ENCODE peak calls at places on chromosomes 6 and 20, in ten cellular contexts. K is HL-60, L is SK-N-SH, J is GM23338, Z is prostate gland, H is transverse colon, N is HCT116, T is H1, F is stomach, E is breast epithelium. D is an unnamed sample.

GRCh38 chr6:156413156-156413555 is 364.0 kb upstream of the ARID1B start:
- DNase-seq in K (no peak), L (no peak), J (no peak), Z (no peak), H (no peak), N (no peak), T (no peak), F (no peak), E (no peak), D (no peak)

GRCh38 chr6:89369009-89369408 is 16.5 kb upstream of the UBE2J1 start:
- DNase-seq in K (no peak), L (no peak), J (peak; percentile 70), Z (peak; percentile 74), H (peak; percentile 65), N (no peak), T (no peak), F (peak; percentile 76), E (peak; percentile 74), D (peak; percentile 58)

GRCh38 chr6:124967444-124967843 is 5.2 kb downstream of the RNF217 start:
- DNase-seq in K (no peak), L (no peak), J (no peak), Z (no peak), H (no peak), N (no peak), T (no peak), F (no peak), E (no peak), D (no peak)

GRCh38 chr6:169950558-169950957 is 199.1 kb downstream of the ERMARD start:
- DNase-seq in K (peak; percentile 31), L (no peak), J (no peak), Z (peak; percentile 36), H (no peak), N (peak; percentile 32), T (no peak), F (peak; percentile 49), E (no peak), D (no peak)

GRCh38 chr6:10759312-10759839 is 11.8 kb downstream of the TMEM14B start:
- DNase-seq in K (peak; percentile 24), L (peak; percentile 30), J (peak; percentile 84), Z (no peak), H (no peak), N (peak; percentile 89), T (no peak), F (no peak), E (no peak), D (no peak)

GRCh38 chr20:20407891-20408805 is 40.2 kb downstream of the INSM1 start:
- DNase-seq in K (no peak), L (peak; percentile 76), J (peak; percentile 46), Z (no peak), H (no peak), N (peak; percentile 3), T (no peak), F (no peak), E (no peak), D (no peak)

GRCh38 chr6:22605736-22606135 is 36.4 kb downstream of the HDGFL1 start:
- DNase-seq in K (no peak), L (no peak), J (no peak), Z (no peak), H (no peak), N (no peak), T (no peak), F (no peak), E (no peak), D (no peak)

GRCh38 chr6:10690651-10691445 is 3.6 kb downstream of the C6orf52 start:
- DNase-seq in K (peak; percentile 25), L (no peak), J (peak; percentile 16), Z (no peak), H (no peak), N (no peak), T (no peak), F (no peak), E (no peak), D (no peak)

GRCh38 chr6:122998403-122998965 is 2.4 kb downstream of the CLVS2 start:
- DNase-seq in K (no peak), L (no peak), J (no peak), Z (no peak), H (no peak), N (no peak), T (no peak), F (no peak), E (no peak), D (no peak)

GRCh38 chr6:122996797-122997520 is 924 bp downstream of the CLVS2 start:
- DNase-seq in K (no peak), L (peak; percentile 60), J (no peak), Z (no peak), H (no peak), N (no peak), T (peak; percentile 41), F (no peak), E (no peak), D (no peak)

GRCh38 chr6:122997541-122998150 is 1.6 kb downstream of the CLVS2 start:
- DNase-seq in K (no peak), L (peak; percentile 16), J (no peak), Z (no peak), H (no peak), N (no peak), T (no peak), F (no peak), E (no peak), D (no peak)

GRCh38 chr6:122994256-122994655 is 1.8 kb upstream of the CLVS2 start:
- DNase-seq in K (no peak), L (no peak), J (no peak), Z (no peak), H (no peak), N (no peak), T (no peak), F (no peak), E (no peak), D (no peak)

DNA sequence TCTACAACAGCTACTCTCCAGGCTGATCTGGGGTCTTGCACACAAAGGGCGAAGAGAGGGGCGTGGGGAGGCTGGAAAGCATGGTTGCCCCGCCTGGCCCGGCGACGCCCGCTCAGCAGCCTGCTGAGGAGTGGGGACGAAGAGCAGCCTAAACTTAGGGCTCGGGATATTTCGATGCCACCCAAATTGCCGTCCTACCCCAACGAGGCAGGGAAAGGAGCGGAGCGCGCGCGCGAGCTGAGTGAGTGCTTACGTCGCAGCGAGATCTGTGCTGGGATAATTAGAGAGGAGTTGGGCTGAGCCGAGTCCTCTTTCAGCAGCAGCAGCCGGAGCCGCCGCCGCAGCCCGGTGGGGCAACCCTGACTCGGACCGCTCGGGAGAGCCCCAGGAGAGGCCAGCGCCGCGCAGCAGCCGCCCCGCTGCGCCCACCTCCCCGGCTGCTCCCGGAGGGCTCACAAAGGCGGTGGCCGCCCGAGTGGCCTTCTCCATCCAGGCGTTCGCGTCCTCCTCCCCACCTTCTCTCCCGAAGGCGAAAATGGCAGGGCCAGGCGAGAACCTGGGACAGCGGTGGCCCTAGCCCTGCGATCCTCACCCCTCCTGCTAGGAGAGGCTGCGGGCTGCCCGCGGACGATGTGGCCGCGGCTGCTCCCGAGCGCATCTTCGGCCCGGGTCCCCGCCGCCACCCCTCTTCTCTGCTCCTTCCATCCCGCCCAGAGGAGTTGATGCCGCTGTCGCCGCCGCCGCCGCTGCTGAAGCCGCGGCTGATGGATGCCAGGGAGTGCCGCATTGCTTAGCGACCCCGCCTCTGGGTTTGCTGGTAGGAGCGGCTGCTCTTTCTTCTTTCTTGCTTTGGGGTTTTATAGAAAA is at the start of gene CLVS2:
- DNase-seq in K (no peak), L (peak; percentile 81), J (peak; percentile 89), Z (peak; percentile 52), H (no peak), N (no peak), T (peak; percentile 82), F (no peak), E (no peak), D (no peak)
- TF ChIP-seq POLR2AphosphoS5 in K (no peak), L (no peak), J (no peak), Z (no peak), H (no peak), N (no peak), T (peak; percentile 31), F (no peak), E (no peak), D (no peak)

GRCh38 chr20:38423541-38423940 is 11.6 kb downstream of the SNHG17 start:
- DNase-seq in K (no peak), L (no peak), J (no peak), Z (no peak), H (no peak), N (no peak), T (no peak), F (no peak), E (no peak), D (no peak)

GRCh38 chr20:38420232-38421085 is 14.7 kb downstream of the SNHG17 start:
- DNase-seq in K (no peak), L (no peak), J (no peak), Z (no peak), H (no peak), N (no peak), T (no peak), F (no peak), E (no peak), D (no peak)

GRCh38 chr20:38421915-38422314 is 13.2 kb downstream of the SNHG17 start:
- DNase-seq in K (no peak), L (no peak), J (no peak), Z (no peak), H (no peak), N (no peak), T (no peak), F (no peak), E (no peak), D (no peak)

GRCh38 chr20:38414769-38415450 is 20.2 kb downstream of the SNHG17 start:
- DNase-seq in K (no peak), L (no peak), J (no peak), Z (no peak), H (no peak), N (no peak), T (no peak), F (no peak), E (no peak), D (peak; percentile 55)

DNA sequence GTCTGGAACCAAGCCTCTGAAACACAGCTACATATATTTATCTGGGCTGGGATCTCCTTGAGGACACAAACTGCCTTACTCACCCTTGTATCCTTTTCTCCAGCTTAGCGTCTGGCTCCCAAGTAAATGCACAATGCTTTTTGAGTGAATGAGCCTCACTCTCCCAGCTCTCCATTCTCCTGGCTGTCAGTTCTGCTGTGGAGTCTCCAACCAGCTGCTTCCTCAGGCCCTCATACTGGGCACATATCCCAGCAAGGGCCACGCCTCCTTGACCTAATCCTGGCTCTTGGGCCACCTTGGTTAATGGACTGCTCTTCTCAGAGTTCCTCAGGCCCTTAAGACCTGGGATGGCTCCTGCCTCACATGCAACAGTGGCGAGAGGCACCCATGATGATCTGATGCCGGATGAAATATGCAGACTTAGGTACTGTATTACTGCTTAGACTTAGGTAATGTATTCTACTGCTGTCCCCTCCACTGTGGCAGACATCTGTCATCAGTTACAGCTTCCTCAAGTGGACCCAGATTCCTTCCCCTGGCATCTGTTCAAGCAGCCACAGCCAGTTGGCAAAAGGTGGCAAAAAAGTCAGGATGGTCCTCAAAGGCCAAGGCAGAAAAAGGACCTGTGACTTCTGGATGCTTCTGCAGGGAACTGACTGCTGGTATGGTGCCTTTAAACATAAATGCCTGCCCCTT is 16.5 kb downstream of the SNHG17 start:
- DNase-seq in K (no peak), L (no peak), J (no peak), Z (no peak), H (no peak), N (no peak), T (no peak), F (peak; percentile 35), E (no peak), D (no peak)
- TF ChIP-seq POLR2AphosphoS5 in K (peak; percentile 69), L (no peak), J (peak; percentile 39), Z (no peak), H (no peak), N (no peak), T (peak; percentile 52), F (no peak), E (no peak), D (no peak)

DNA sequence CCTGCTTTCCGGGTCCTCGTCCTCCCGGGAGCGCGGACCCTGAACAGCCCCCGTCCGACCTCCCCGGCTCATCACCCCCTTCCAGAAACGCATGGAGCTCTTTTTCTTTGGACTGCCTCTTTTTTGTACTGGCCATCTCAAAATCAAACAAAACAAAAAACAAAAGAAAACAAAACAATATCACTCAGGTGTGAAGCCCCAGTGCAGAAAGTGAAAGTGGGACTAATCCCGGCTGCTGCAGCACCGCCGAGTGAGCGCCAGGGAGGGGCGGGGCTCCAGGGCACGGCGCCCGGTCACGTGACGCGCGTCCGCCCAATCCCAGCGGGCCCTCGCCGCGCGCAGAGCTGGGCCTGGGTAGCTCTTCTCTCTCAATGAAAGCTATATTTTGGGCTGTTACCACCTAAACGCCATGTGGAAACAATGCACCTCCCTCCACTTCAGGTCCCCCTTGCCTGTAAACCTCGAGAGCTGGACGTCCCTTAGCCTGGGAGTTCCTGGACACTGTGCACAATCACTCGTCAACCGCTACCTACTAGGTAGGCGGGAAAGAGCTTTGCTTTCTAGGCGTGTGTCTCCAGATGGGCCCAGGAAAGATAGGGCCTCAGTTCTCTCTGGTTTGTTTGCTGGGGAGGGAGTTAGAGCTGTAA is 93.7 kb upstream of the PRDM1 start:
- DNase-seq in K (peak; percentile 79), L (peak; percentile 95), J (peak; percentile 88), Z (peak; percentile 81), H (peak; percentile 92), N (no peak), T (peak; percentile 91), F (peak; percentile 90), E (peak; percentile 80), D (peak; percentile 98)
- TF ChIP-seq POLR2AphosphoS5 in K (peak; percentile 59), L (peak; percentile 24), J (no peak), Z (peak; percentile 74), H (peak; percentile 72), N (peak; percentile 62), T (no peak), F (peak; percentile 12), E (peak; percentile 25), D (peak; percentile 76)

GRCh38 chr6:136226027-136226673 is 24.0 kb downstream of the MTFR2 start:
- DNase-seq in K (peak; percentile 37), L (peak; percentile 69), J (peak; percentile 67), Z (peak; percentile 24), H (peak; percentile 60), N (peak; percentile 36), T (peak; percentile 72), F (peak; percentile 69), E (no peak), D (no peak)
- TF ChIP-seq POLR2AphosphoS5 in K (no peak), L (no peak), J (no peak), Z (peak; percentile 36), H (no peak), N (no peak), T (no peak), F (no peak), E (no peak), D (no peak)

D was measured in upper lobe of left lung.